ENCODE peak calls at places on chromosomes 6 and 20, in nine cellular contexts. One of them, this sample, is unnamed.

GRCh38 chr20:18299364-18299763 is 11.0 kb downstream of the ZNF133 start:
- DNase-seq in Peyer's patch: no peak
- DNase-seq in astrocyte of the spinal cord: no peak
- DNase-seq in SK-N-SH: no peak
- DNase-seq in AG04450: no peak
- DNase-seq in mucosa of descending colon: no peak
- DNase-seq in heart right ventricle: no peak
- DNase-seq in HL-60: no peak
- DNase-seq in psoas muscle: no peak
- DNase-seq in this sample: no peak

GRCh38 chr6:324116-324728 is 31.9 kb downstream of the DUSP22 start:
- DNase-seq in Peyer's patch: no peak
- DNase-seq in astrocyte of the spinal cord: no peak
- DNase-seq in SK-N-SH: no peak
- DNase-seq in AG04450: no peak
- DNase-seq in mucosa of descending colon: no peak
- DNase-seq in heart right ventricle: no peak
- DNase-seq in HL-60: no peak
- DNase-seq in psoas muscle: no peak
- DNase-seq in this sample: no peak

GRCh38 chr20:20665200-20665599 is 47.2 kb downstream of the RALGAPA2 start:
- DNase-seq in Peyer's patch: no peak
- DNase-seq in astrocyte of the spinal cord: no peak
- DNase-seq in SK-N-SH: no peak
- DNase-seq in AG04450: no peak
- DNase-seq in mucosa of descending colon: no peak
- DNase-seq in heart right ventricle: no peak
- DNase-seq in HL-60: no peak
- DNase-seq in psoas muscle: no peak
- DNase-seq in this sample: no peak

GRCh38 chr6:139588076-139588639 is 213.7 kb upstream of the CITED2 start:
- DNase-seq in Peyer's patch: peak
- DNase-seq in astrocyte of the spinal cord: peak
- DNase-seq in SK-N-SH: no peak
- DNase-seq in AG04450: no peak
- DNase-seq in mucosa of descending colon: peak
- DNase-seq in heart right ventricle: no peak
- DNase-seq in HL-60: no peak
- DNase-seq in psoas muscle: no peak
- DNase-seq in this sample: peak

GRCh38 chr20:31566658-31567379 is 38.3 kb upstream of the ID1 start:
- DNase-seq in Peyer's patch: peak
- DNase-seq in astrocyte of the spinal cord: no peak
- DNase-seq in SK-N-SH: no peak
- DNase-seq in AG04450: no peak
- DNase-seq in mucosa of descending colon: no peak
- DNase-seq in heart right ventricle: no peak
- DNase-seq in HL-60: no peak
- DNase-seq in psoas muscle: no peak
- DNase-seq in this sample: no peak

GRCh38 chr20:37331060-37331857 is 14.7 kb upstream of the SRC start:
- DNase-seq in Peyer's patch: no peak
- DNase-seq in astrocyte of the spinal cord: no peak
- DNase-seq in SK-N-SH: peak
- DNase-seq in AG04450: no peak
- DNase-seq in mucosa of descending colon: no peak
- DNase-seq in heart right ventricle: no peak
- DNase-seq in HL-60: no peak
- DNase-seq in psoas muscle: no peak
- DNase-seq in this sample: no peak

GRCh38 chr20:40990542-40991120 is 38.0 kb upstream of the TOP1 start:
- DNase-seq in Peyer's patch: peak
- DNase-seq in astrocyte of the spinal cord: peak
- DNase-seq in SK-N-SH: peak
- DNase-seq in AG04450: peak
- DNase-seq in mucosa of descending colon: peak
- DNase-seq in heart right ventricle: peak
- DNase-seq in HL-60: peak
- DNase-seq in psoas muscle: peak
- DNase-seq in this sample: peak

GRCh38 chr20:24465168-24465567 is 4.3 kb upstream of the SYNDIG1 start:
- DNase-seq in Peyer's patch: no peak
- DNase-seq in astrocyte of the spinal cord: no peak
- DNase-seq in SK-N-SH: no peak
- DNase-seq in AG04450: no peak
- DNase-seq in mucosa of descending colon: no peak
- DNase-seq in heart right ventricle: peak
- DNase-seq in HL-60: no peak
- DNase-seq in psoas muscle: no peak
- DNase-seq in this sample: no peak

GRCh38 chr6:16947461-16948159 is 154.2 kb upstream of the STMND1 start:
- DNase-seq in Peyer's patch: no peak
- DNase-seq in astrocyte of the spinal cord: peak
- DNase-seq in SK-N-SH: no peak
- DNase-seq in AG04450: peak
- DNase-seq in mucosa of descending colon: peak
- DNase-seq in heart right ventricle: no peak
- DNase-seq in HL-60: no peak
- DNase-seq in psoas muscle: no peak
- DNase-seq in this sample: peak

GRCh38 chr6:169646906-169647567 is 54.8 kb downstream of the WDR27 start:
- DNase-seq in Peyer's patch: no peak
- DNase-seq in astrocyte of the spinal cord: no peak
- DNase-seq in SK-N-SH: no peak
- DNase-seq in AG04450: no peak
- DNase-seq in mucosa of descending colon: no peak
- DNase-seq in heart right ventricle: no peak
- DNase-seq in HL-60: no peak
- DNase-seq in psoas muscle: no peak
- DNase-seq in this sample: no peak

GRCh38 chr6:142728367-142728766 is 216.6 kb downstream of the HIVEP2 start:
- DNase-seq in Peyer's patch: no peak
- DNase-seq in astrocyte of the spinal cord: no peak
- DNase-seq in SK-N-SH: no peak
- DNase-seq in AG04450: no peak
- DNase-seq in mucosa of descending colon: peak
- DNase-seq in heart right ventricle: no peak
- DNase-seq in HL-60: no peak
- DNase-seq in psoas muscle: no peak
- DNase-seq in this sample: no peak

GRCh38 chr20:59628171-59628570 is 23.8 kb downstream of the PHACTR3 start:
- DNase-seq in Peyer's patch: no peak
- DNase-seq in astrocyte of the spinal cord: no peak
- DNase-seq in SK-N-SH: no peak
- DNase-seq in AG04450: no peak
- DNase-seq in mucosa of descending colon: no peak
- DNase-seq in heart right ventricle: no peak
- DNase-seq in HL-60: no peak
- DNase-seq in psoas muscle: no peak
- DNase-seq in this sample: no peak

DNA sequence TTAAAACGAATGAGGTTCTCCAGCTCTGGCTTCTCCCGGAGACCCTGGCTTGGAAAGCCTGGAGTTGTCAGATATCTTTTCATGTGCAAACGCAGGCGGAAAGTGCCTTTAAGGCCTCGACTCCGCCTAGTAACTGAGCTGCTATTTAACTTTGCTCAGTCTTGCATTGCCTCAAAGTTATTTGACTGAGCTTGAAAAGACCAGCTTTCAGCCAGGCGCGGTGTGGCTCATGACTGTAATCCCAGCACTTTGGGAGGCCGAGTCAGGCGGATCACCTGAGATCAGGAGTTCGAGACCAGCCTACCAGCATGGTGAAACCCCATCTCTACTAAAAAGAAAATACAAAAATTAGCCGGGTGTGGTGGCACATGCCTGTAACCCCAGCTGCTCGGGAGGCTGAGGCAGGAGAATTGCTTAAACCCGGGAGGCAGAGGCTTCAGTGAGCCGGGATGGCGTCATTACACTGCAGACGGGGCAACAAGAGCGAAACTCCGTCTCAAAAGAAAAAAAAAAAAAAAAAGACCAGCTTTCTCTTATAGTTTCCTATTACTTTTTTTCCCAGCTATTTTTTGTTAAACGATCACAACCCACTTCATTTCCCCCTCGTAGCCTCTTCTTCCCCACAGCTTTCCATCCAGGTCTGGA is 1.9 kb downstream of the GCNT2 start:
- DNase-seq in Peyer's patch: no peak
- DNase-seq in astrocyte of the spinal cord: no peak
- DNase-seq in SK-N-SH: no peak
- DNase-seq in AG04450: no peak
- DNase-seq in mucosa of descending colon: no peak
- DNase-seq in heart right ventricle: no peak
- DNase-seq in HL-60: no peak
- DNase-seq in psoas muscle: no peak
- DNase-seq in this sample: no peak
- H3K4me3 ChIP-seq in Peyer's patch: no peak
- H3K4me3 ChIP-seq in astrocyte of the spinal cord: no peak
- H3K4me3 ChIP-seq in SK-N-SH: no peak
- H3K4me3 ChIP-seq in AG04450: no peak
- H3K4me3 ChIP-seq in mucosa of descending colon: no peak
- H3K4me3 ChIP-seq in heart right ventricle: peak
- H3K4me3 ChIP-seq in HL-60: no peak
- H3K4me3 ChIP-seq in psoas muscle: peak
- H3K4me3 ChIP-seq in this sample: no peak

GRCh38 chr6:165728196-165728595 is 65.2 kb upstream of the PDE10A start:
- DNase-seq in Peyer's patch: no peak
- DNase-seq in astrocyte of the spinal cord: no peak
- DNase-seq in SK-N-SH: no peak
- DNase-seq in AG04450: no peak
- DNase-seq in mucosa of descending colon: no peak
- DNase-seq in heart right ventricle: no peak
- DNase-seq in HL-60: no peak
- DNase-seq in psoas muscle: no peak
- DNase-seq in this sample: no peak

GRCh38 chr6:165726290-165726875 is 63.3 kb upstream of the PDE10A start:
- DNase-seq in Peyer's patch: no peak
- DNase-seq in astrocyte of the spinal cord: no peak
- DNase-seq in SK-N-SH: no peak
- DNase-seq in AG04450: no peak
- DNase-seq in mucosa of descending colon: no peak
- DNase-seq in heart right ventricle: no peak
- DNase-seq in HL-60: no peak
- DNase-seq in psoas muscle: no peak
- DNase-seq in this sample: no peak

GRCh38 chr6:165726915-165727314 is 63.9 kb upstream of the PDE10A start:
- DNase-seq in Peyer's patch: no peak
- DNase-seq in astrocyte of the spinal cord: peak
- DNase-seq in SK-N-SH: no peak
- DNase-seq in AG04450: no peak
- DNase-seq in mucosa of descending colon: no peak
- DNase-seq in heart right ventricle: no peak
- DNase-seq in HL-60: no peak
- DNase-seq in psoas muscle: no peak
- DNase-seq in this sample: no peak

GRCh38 chr6:165732696-165733486 is 69.8 kb upstream of the PDE10A start:
- DNase-seq in Peyer's patch: no peak
- DNase-seq in astrocyte of the spinal cord: no peak
- DNase-seq in SK-N-SH: no peak
- DNase-seq in AG04450: no peak
- DNase-seq in mucosa of descending colon: no peak
- DNase-seq in heart right ventricle: no peak
- DNase-seq in HL-60: no peak
- DNase-seq in psoas muscle: no peak
- DNase-seq in this sample: no peak

GRCh38 chr6:165729307-165729936 is 66.4 kb upstream of the PDE10A start:
- DNase-seq in Peyer's patch: peak
- DNase-seq in astrocyte of the spinal cord: peak
- DNase-seq in SK-N-SH: peak
- DNase-seq in AG04450: no peak
- DNase-seq in mucosa of descending colon: peak
- DNase-seq in heart right ventricle: no peak
- DNase-seq in HL-60: peak
- DNase-seq in psoas muscle: no peak
- DNase-seq in this sample: no peak
- TF ChIP-seq CTCF in Peyer's patch: peak
- TF ChIP-seq CTCF in astrocyte of the spinal cord: peak
- TF ChIP-seq CTCF in SK-N-SH: peak
- TF ChIP-seq CTCF in AG04450: peak
- TF ChIP-seq CTCF in mucosa of descending colon: peak
- TF ChIP-seq CTCF in heart right ventricle: peak
- TF ChIP-seq CTCF in HL-60: peak
- TF ChIP-seq CTCF in psoas muscle: peak
- TF ChIP-seq CTCF in this sample: peak

GRCh38 chr6:119938752-119939151 is 589.2 kb upstream of the MAN1A1 start:
- DNase-seq in Peyer's patch: no peak
- DNase-seq in astrocyte of the spinal cord: no peak
- DNase-seq in SK-N-SH: no peak
- DNase-seq in AG04450: no peak
- DNase-seq in mucosa of descending colon: no peak
- DNase-seq in heart right ventricle: no peak
- DNase-seq in HL-60: no peak
- DNase-seq in psoas muscle: no peak
- DNase-seq in this sample: no peak

DNA sequence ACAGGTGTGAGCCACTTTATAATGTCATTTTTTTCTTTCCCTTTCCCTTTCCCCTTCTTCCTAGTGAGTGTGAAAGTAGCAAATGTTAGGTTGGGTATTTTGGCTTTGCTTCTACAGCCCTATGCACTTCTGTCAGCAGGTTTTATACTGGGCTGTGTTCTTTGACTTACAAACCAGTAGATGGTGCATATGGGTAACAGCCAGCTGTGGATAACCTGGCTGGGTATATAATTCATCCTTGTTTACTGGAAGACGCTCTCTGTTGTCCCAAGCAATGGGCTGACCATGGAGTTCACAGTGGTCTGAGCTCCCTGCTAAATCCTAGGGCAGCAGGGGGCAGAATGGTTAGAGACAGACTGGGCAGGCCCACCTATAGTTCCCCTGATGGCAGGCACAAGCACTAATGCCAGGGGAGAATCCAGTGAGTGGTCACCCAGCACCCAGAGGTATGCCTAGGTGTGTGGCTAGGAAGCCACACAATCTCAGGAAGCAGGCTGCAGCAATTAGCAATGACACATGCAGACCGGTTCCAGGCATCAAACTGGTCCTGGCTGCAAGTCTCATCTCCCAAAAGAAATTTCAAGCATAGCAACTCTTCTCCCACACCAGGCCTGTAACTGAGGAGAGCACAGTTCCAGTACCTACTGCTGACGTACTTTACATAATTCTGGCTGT is 592.7 kb upstream of the MAN1A1 start:
- DNase-seq in Peyer's patch: no peak
- DNase-seq in astrocyte of the spinal cord: no peak
- DNase-seq in SK-N-SH: no peak
- DNase-seq in AG04450: no peak
- DNase-seq in mucosa of descending colon: no peak
- DNase-seq in heart right ventricle: no peak
- DNase-seq in HL-60: no peak
- DNase-seq in psoas muscle: no peak
- DNase-seq in this sample: no peak
- H3K4me3 ChIP-seq in Peyer's patch: no peak
- H3K4me3 ChIP-seq in astrocyte of the spinal cord: no peak
- H3K4me3 ChIP-seq in SK-N-SH: no peak
- H3K4me3 ChIP-seq in AG04450: no peak
- H3K4me3 ChIP-seq in mucosa of descending colon: no peak
- H3K4me3 ChIP-seq in heart right ventricle: no peak
- H3K4me3 ChIP-seq in HL-60: no peak
- H3K4me3 ChIP-seq in psoas muscle: no peak
- H3K4me3 ChIP-seq in this sample: no peak

DNA sequence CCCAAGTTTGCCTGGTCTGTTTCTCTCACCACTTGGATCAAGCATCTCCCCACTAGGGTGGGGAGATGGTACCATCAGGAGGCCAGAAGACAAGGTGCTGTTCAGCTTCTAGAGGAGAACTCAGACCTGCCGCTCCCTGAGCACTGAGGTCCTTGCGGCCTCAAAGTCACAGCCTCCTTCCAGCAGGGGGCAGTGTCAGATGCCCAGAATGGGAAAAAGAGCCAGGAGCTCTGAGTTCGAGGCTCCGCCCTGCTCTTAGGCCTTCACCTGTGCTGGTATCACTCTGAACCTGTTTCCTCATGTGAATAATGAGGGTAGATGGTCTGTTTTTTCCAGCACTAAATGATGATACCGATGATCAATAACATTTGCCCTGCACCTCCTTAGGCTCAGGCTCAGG is 68.7 kb downstream of the TOX2 start:
- DNase-seq in Peyer's patch: peak
- DNase-seq in astrocyte of the spinal cord: no peak
- DNase-seq in SK-N-SH: no peak
- DNase-seq in AG04450: no peak
- DNase-seq in mucosa of descending colon: peak
- DNase-seq in heart right ventricle: no peak
- DNase-seq in HL-60: no peak
- DNase-seq in psoas muscle: no peak
- DNase-seq in this sample: no peak
- TF ChIP-seq CTCF in Peyer's patch: peak
- TF ChIP-seq CTCF in astrocyte of the spinal cord: peak
- TF ChIP-seq CTCF in SK-N-SH: peak
- TF ChIP-seq CTCF in AG04450: peak
- TF ChIP-seq CTCF in mucosa of descending colon: no peak
- TF ChIP-seq CTCF in heart right ventricle: no peak
- TF ChIP-seq CTCF in HL-60: no peak
- TF ChIP-seq CTCF in psoas muscle: peak
- TF ChIP-seq CTCF in this sample: peak